ENCODE peak calls at places on chromosomes 4 and X, in six cellular contexts. N is A549, Z is GM12865, O is choroid plexus epithelial cell, F is upper lobe of left lung, D is mucosa of descending colon. E is an unnamed sample.

GRCh38 chr4:119748853-119749252 is 120.2 kb upstream of the PDE5A start:
- DNase-seq in O (no peak), D (no peak), Z (no peak), N (no peak), F (no peak), E (peak)

GRCh38 chr4:70544279-70544870 is 26.0 kb downstream of the AMTN start:
- DNase-seq in O (peak), F (no peak), D (no peak), N (no peak), Z (peak), E (peak)

GRCh38 chr4:177308842-177309524 is 691 bp upstream of the NEIL3 start:
- DNase-seq in F (no peak), D (no peak), Z (no peak), O (no peak), N (no peak), E (no peak)

GRCh38 chrX:132270699-132271098 is 51.5 kb upstream of the RAP2C start:
- DNase-seq in Z (no peak), F (no peak), N (no peak), O (peak), D (no peak), E (peak)

GRCh38 chr4:4852591-4853362 is 6.7 kb upstream of the MSX1 start:
- DNase-seq in D (peak), O (peak), N (no peak), Z (peak), F (peak), E (peak)

GRCh38 chrX:69362889-69363288 is 141.2 kb upstream of the NALF2 start:
- DNase-seq in Z (peak), D (no peak), O (no peak), F (no peak), N (no peak), E (no peak)

GRCh38 chrX:17535229-17535628 is 160.2 kb downstream of the NHS start:
- DNase-seq in N (peak), O (peak), Z (peak), F (no peak), D (no peak), E (peak)

GRCh38 chr4:99808260-99808857 is 8.3 kb upstream of the DAPP1 start:
- DNase-seq in D (peak), O (peak), Z (peak), F (no peak), N (peak), E (peak)

GRCh38 chrX:636971-637659 is 6.5 kb downstream of the SHOX start:
- DNase-seq in F (no peak), O (no peak), Z (no peak), D (no peak), N (no peak), E (no peak)

GRCh38 chr4:74948279-74948678 is 15.4 kb downstream of the PARM1 start:
- DNase-seq in F (no peak), N (no peak), D (peak), O (no peak), Z (no peak), E (no peak)

GRCh38 chrX:12961191-12961718 is 13.7 kb upstream of the TMSB4X start:
- DNase-seq in F (no peak), D (no peak), N (no peak), O (peak), Z (no peak), E (no peak)

GRCh38 chr4:183142566-183143545 is 43.8 kb downstream of the WWC2 start:
- DNase-seq in O (peak), N (peak), Z (no peak), F (no peak), D (no peak), E (peak)

GRCh38 chr4:119498520-119498919 is 130.1 kb downstream of the PDE5A start:
- DNase-seq in O (peak), N (no peak), F (no peak), Z (no peak), D (no peak), E (peak)

GRCh38 chr4:86452323-86452995 is 92.6 kb upstream of the MAPK10 start:
- DNase-seq in F (no peak), N (no peak), Z (no peak), O (peak), D (no peak), E (peak)

GRCh38 chr4:20368926-20369325 is 117.2 kb downstream of the SLIT2 start:
- DNase-seq in O (peak), Z (no peak), F (no peak), N (no peak), D (no peak), E (peak)

GRCh38 chrX:116345953-116346352 is 90.5 kb upstream of the SLC6A14 start:
- DNase-seq in F (no peak), D (no peak), N (no peak), O (no peak), Z (peak), E (no peak)

GRCh38 chrX:84865113-84865512 is 138.6 kb upstream of the APOOL start:
- DNase-seq in Z (no peak), N (no peak), D (no peak), F (no peak), O (peak), E (no peak)

GRCh38 chr4:142581891-142582290 is 264.2 kb downstream of the INPP4B start:
- DNase-seq in O (no peak), F (no peak), N (no peak), Z (no peak), D (no peak), E (no peak)

GRCh38 chrX:40683245-40683644 is 35.9 kb upstream of the CXorf38 start:
- DNase-seq in Z (no peak), O (no peak), F (no peak), D (no peak), N (no peak), E (peak)

GRCh38 chrX:136497556-136498048 is at the start of gene HTATSF1:
- DNase-seq in D (no peak), Z (no peak), F (peak), O (no peak), N (no peak), E (no peak)

GRCh38 chrX:4831574-4831973 is 1118.1 kb upstream of the PRKX start:
- DNase-seq in F (no peak), N (no peak), D (no peak), Z (no peak), O (no peak), E (no peak)

GRCh38 chr4:76984788-76985211 is 35.2 kb downstream of the SEPTIN11 start:
- DNase-seq in O (peak), N (no peak), F (no peak), Z (no peak), D (no peak), E (peak)

GRCh38 chr4:163493643-163494359 is 689 bp upstream of the TMA16 start:
- DNase-seq in D (peak), O (no peak), Z (peak), N (peak), F (no peak), E (no peak)

GRCh38 chr4:53644607-53645006 is 53.3 kb upstream of the LNX1 start:
- DNase-seq in Z (peak), F (no peak), O (no peak), N (no peak), D (peak), E (no peak)

GRCh38 chr4:129358571-129358970 is 262.6 kb downstream of the C4orf33 start:
- DNase-seq in D (no peak), Z (no peak), N (no peak), O (peak), F (no peak), E (peak)

GRCh38 chrX:50448565-50448964 is 22.1 kb downstream of the DGKK start:
- DNase-seq in D (no peak), F (no peak), Z (peak), N (peak), O (no peak), E (no peak)

GRCh38 chrX:138775501-138775900 is 64.0 kb upstream of the FGF13 start:
- DNase-seq in O (peak), Z (peak), N (peak), F (no peak), D (no peak), E (peak)

GRCh38 chr4:17705107-17705506 is 76.3 kb downstream of the FAM184B start:
- DNase-seq in N (no peak), F (no peak), Z (no peak), O (no peak), D (no peak), E (no peak)
- H3K4me3 ChIP-seq in N (no peak), F (no peak), Z (no peak), O (no peak), D (no peak), E (no peak)

GRCh38 chr4:82739292-82740190 is 59.1 kb downstream of the SCD5 start:
- DNase-seq in O (peak), F (peak), Z (peak), N (peak), D (peak), E (peak)
- TF ChIP-seq CTCF in O (peak), F (peak), Z (peak), N (peak), D (peak), E (peak)

GRCh38 chr4:98203406-98204235 is 57.6 kb upstream of the RAP1GDS1 start:
- DNase-seq in F (no peak), N (no peak), D (no peak), O (no peak), Z (peak), E (no peak)
- H3K4me3 ChIP-seq in F (peak), N (no peak), D (no peak), O (no peak), Z (peak), E (no peak)

GRCh38 chr4:184310171-184310567 is 92.5 kb upstream of the ENPP6 start:
- DNase-seq in Z (peak), D (peak), F (peak), O (no peak), N (peak), E (peak)
- TF ChIP-seq CTCF in Z (peak), D (no peak), F (no peak), O (peak), N (no peak), E (peak)

GRCh38 chr4:25654031-25654970 is 1.4 kb upstream of the SLC34A2 start:
- DNase-seq in D (no peak), O (peak), Z (no peak), N (no peak), F (no peak), E (no peak)

GRCh38 chr4:25658357-25658771 is 2.7 kb downstream of the SLC34A2 start:
- DNase-seq in D (no peak), Z (no peak), F (no peak), N (no peak), O (no peak), E (no peak)

GRCh38 chr4:25658777-25659176 is 3.1 kb downstream of the SLC34A2 start:
- DNase-seq in F (no peak), O (no peak), Z (no peak), D (no peak), N (no peak), E (no peak)

GRCh38 chr4:25656031-25656430 is 380 bp downstream of the SLC34A2 start:
- DNase-seq in O (no peak), D (no peak), F (no peak), N (no peak), Z (no peak), E (no peak)

DNA sequence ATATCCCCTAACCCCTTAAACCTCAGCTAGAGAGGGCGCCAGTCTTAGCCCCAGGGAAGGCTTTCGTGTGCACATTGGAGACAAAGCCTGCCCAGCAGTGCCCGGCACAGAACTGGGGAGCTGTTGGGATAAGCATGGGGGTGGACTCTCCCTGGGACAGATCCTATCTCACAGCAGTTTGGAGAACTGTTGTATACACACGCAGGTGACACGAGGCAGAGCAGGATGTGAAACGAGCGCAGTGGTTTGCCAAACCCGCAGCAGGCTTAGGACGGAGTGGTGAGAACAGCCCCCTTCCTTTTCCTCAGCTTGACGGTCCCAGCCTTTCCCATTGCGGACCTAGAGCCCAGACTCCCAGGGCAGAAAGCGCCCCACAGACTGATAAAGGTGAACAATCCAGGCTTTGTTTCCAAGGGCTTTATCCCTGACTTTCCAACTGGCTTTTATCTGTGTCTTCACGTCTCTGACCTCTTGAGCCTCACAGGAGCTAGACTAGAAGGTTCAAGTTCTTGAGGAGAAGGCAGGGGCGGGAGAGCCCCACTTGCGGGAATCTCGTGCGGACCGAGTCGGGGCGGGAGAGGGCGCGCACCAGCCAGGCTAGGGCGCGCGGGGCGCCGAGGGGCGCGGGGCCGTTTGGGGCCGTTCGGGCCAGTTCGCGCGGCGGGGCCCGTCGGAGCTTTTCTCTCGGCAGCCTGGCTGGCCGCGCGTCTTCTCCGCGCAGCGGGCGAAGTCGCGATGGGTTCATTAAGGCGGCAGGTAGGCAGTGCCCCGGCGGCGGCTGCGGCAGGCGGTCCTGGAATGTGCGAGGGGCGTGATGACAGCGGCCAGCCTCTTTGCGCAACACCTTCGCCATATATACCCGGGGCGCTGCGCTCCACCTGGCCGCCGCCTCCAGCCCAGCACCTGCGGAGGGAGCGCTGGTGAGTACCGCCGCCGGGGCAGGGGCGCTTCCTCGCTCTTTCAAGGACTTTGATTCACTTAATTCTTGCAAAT is at the start of gene SLC34A2:
- DNase-seq in Z (no peak), O (no peak), F (peak), D (peak), N (no peak), E (no peak)
- H3K4me3 ChIP-seq in Z (no peak), O (no peak), F (peak), D (no peak), N (no peak), E (no peak)